ENCODE peak calls at places on chromosomes 4 and X, in seven cellular contexts. One of them, this sample, is unnamed.

GRCh38 chrX:14875624-14876023 is 2.4 kb downstream of the MOSPD2 start:
- DNase-seq in heart right ventricle: no peak
- DNase-seq in ELR: no peak
- DNase-seq in activated effector memory CD4-positive, alpha-beta T cell treated with Interleukin-2 at 50 U/mL for 16 hours: no peak
- DNase-seq in AG09319: no peak
- DNase-seq in T47D: no peak
- DNase-seq in cardiac fibroblast: no peak
- DNase-seq in this sample: no peak

GRCh38 chrX:44975666-44976263 is 102.8 kb downstream of the KDM6A start:
- DNase-seq in heart right ventricle: no peak
- DNase-seq in ELR: no peak
- DNase-seq in activated effector memory CD4-positive, alpha-beta T cell treated with Interleukin-2 at 50 U/mL for 16 hours: no peak
- DNase-seq in AG09319: no peak
- DNase-seq in T47D: no peak
- DNase-seq in cardiac fibroblast: no peak
- DNase-seq in this sample: no peak

GRCh38 chr4:124591646-124592045 is 120.9 kb downstream of the ANKRD50 start:
- DNase-seq in heart right ventricle: no peak
- DNase-seq in ELR: no peak
- DNase-seq in activated effector memory CD4-positive, alpha-beta T cell treated with Interleukin-2 at 50 U/mL for 16 hours: no peak
- DNase-seq in AG09319: no peak
- DNase-seq in T47D: no peak
- DNase-seq in cardiac fibroblast: no peak
- DNase-seq in this sample: no peak

GRCh38 chr4:140098481-140099132 is 55.4 kb downstream of the MAML3 start:
- DNase-seq in heart right ventricle: no peak
- DNase-seq in ELR: peak; percentile 87
- DNase-seq in activated effector memory CD4-positive, alpha-beta T cell treated with Interleukin-2 at 50 U/mL for 16 hours: no peak
- DNase-seq in AG09319: no peak
- DNase-seq in T47D: no peak
- DNase-seq in cardiac fibroblast: peak; percentile 78
- DNase-seq in this sample: no peak

GRCh38 chr4:1084796-1085403 is 28.5 kb downstream of the RNF212 start:
- DNase-seq in heart right ventricle: no peak
- DNase-seq in ELR: no peak
- DNase-seq in activated effector memory CD4-positive, alpha-beta T cell treated with Interleukin-2 at 50 U/mL for 16 hours: no peak
- DNase-seq in AG09319: no peak
- DNase-seq in T47D: no peak
- DNase-seq in cardiac fibroblast: no peak
- DNase-seq in this sample: no peak

GRCh38 chr4:15455290-15455689 is 14.4 kb upstream of the CC2D2A start:
- DNase-seq in heart right ventricle: peak; percentile 33
- DNase-seq in ELR: no peak
- DNase-seq in activated effector memory CD4-positive, alpha-beta T cell treated with Interleukin-2 at 50 U/mL for 16 hours: no peak
- DNase-seq in AG09319: no peak
- DNase-seq in T47D: no peak
- DNase-seq in cardiac fibroblast: peak; percentile 84
- DNase-seq in this sample: peak; percentile 51

GRCh38 chr4:67668315-67668714 is 32.6 kb downstream of the UBA6 start:
- DNase-seq in heart right ventricle: no peak
- DNase-seq in ELR: no peak
- DNase-seq in activated effector memory CD4-positive, alpha-beta T cell treated with Interleukin-2 at 50 U/mL for 16 hours: no peak
- DNase-seq in AG09319: no peak
- DNase-seq in T47D: no peak
- DNase-seq in cardiac fibroblast: no peak
- DNase-seq in this sample: no peak

GRCh38 chrX:15674514-15674898 is 9.9 kb upstream of the CLTRN start:
- DNase-seq in heart right ventricle: peak; percentile 87
- DNase-seq in ELR: peak; percentile 91
- DNase-seq in activated effector memory CD4-positive, alpha-beta T cell treated with Interleukin-2 at 50 U/mL for 16 hours: no peak
- DNase-seq in AG09319: peak; percentile 92
- DNase-seq in T47D: peak; percentile 79
- DNase-seq in cardiac fibroblast: peak; percentile 95
- DNase-seq in this sample: peak; percentile 98

GRCh38 chr4:37023504-37023903 is 221.0 kb upstream of the NWD2 start:
- DNase-seq in heart right ventricle: no peak
- DNase-seq in ELR: no peak
- DNase-seq in activated effector memory CD4-positive, alpha-beta T cell treated with Interleukin-2 at 50 U/mL for 16 hours: no peak
- DNase-seq in AG09319: no peak
- DNase-seq in T47D: no peak
- DNase-seq in cardiac fibroblast: no peak
- DNase-seq in this sample: no peak